ENCODE peak calls at places on chromosomes 2 and 18, in ten cellular contexts. U is lung; X is amygdala; C is activated CD4-positive, alpha-beta T cell treated with anti-CD3 and anti-CD28 coated beads for 24 hours; M is RPMI7951; A is pancreas; I is NCI-H510A; B is NCI-H748 treated with DMSO at 0.1 percent for 48 hours; R is psoas muscle; Z is CD8-positive, alpha-beta memory T cell. N is an unnamed sample.

GRCh38 chr18:44035554-44035953 is 645.1 kb upstream of the SETBP1 start:
- DNase-seq in U (no peak), X (no peak), C (no peak), M (no peak), A (no peak), I (no peak), B (no peak), R (no peak), Z (no peak), N (no peak)

GRCh38 chr2:214904634-214905033 is 95.2 kb upstream of the BARD1 start:
- DNase-seq in U (no peak), X (no peak), C (no peak), M (no peak), A (no peak), I (no peak), B (no peak), R (no peak), Z (no peak), N (no peak)

GRCh38 chr2:191173206-191173605 is 22.4 kb upstream of the STAT4 start:
- DNase-seq in U (no peak), X (no peak), C (no peak), M (no peak), A (no peak), I (no peak), B (no peak), R (no peak), Z (no peak), N (no peak)

GRCh38 chr2:160332318-160332717 is 132.2 kb upstream of the ITGB6 start:
- DNase-seq in U (no peak), X (no peak), C (no peak), M (peak), A (no peak), I (no peak), B (peak), R (no peak), Z (no peak), N (no peak)

GRCh38 chr2:103132536-103133217 is 370.8 kb downstream of the TMEM182 start:
- DNase-seq in U (no peak), X (no peak), C (no peak), M (no peak), A (no peak), I (no peak), B (no peak), R (no peak), Z (no peak), N (no peak)

GRCh38 chr2:174344716-174345472 is 10.1 kb downstream of the SP9 start:
- DNase-seq in U (no peak), X (no peak), C (no peak), M (peak), A (no peak), I (no peak), B (peak), R (no peak), Z (no peak), N (no peak)

GRCh38 chr2:197674546-197674945 is 841 bp downstream of the RFTN2 start:
- DNase-seq in U (no peak), X (peak), C (no peak), M (peak), A (no peak), I (no peak), B (no peak), R (no peak), Z (no peak), N (no peak)

GRCh38 chr2:119005565-119005964 is 63.6 kb downstream of the MARCO start:
- DNase-seq in U (no peak), X (no peak), C (no peak), M (no peak), A (no peak), I (no peak), B (no peak), R (no peak), Z (no peak), N (no peak)

GRCh38 chr2:75317801-75318200 is 118.5 kb upstream of the TACR1 start:
- DNase-seq in U (no peak), X (no peak), C (no peak), M (no peak), A (no peak), I (no peak), B (no peak), R (no peak), Z (no peak), N (no peak)

GRCh38 chr2:191352536-191352935 is 107.3 kb downstream of the MYO1B start:
- DNase-seq in U (no peak), X (no peak), C (no peak), M (peak), A (no peak), I (no peak), B (no peak), R (no peak), Z (no peak), N (no peak)

GRCh38 chr18:28189400-28190239 is 12.7 kb upstream of the CDH2 start:
- DNase-seq in U (no peak), X (no peak), C (no peak), M (peak), A (no peak), I (no peak), B (peak), R (no peak), Z (no peak), N (no peak)

GRCh38 chr2:45452866-45453265 is 158.2 kb downstream of the SRBD1 start:
- DNase-seq in U (no peak), X (no peak), C (no peak), M (peak), A (no peak), I (no peak), B (no peak), R (no peak), Z (no peak), N (no peak)

GRCh38 chr2:38743672-38744398 is 7.3 kb downstream of the SRSF7 start:
- DNase-seq in U (no peak), X (no peak), C (no peak), M (no peak), A (no peak), I (no peak), B (no peak), R (no peak), Z (no peak), N (no peak)

N was measured in NCI-H1048.